ENCODE peak calls at places on chromosome 1, in eight cellular contexts. O is hippocampal formation; N is HS-27A; V is HuH-7.5; S is type B pancreatic cell; R is amygdala; K is stimulated activated CD8-positive, alpha-beta memory T cell treated with anti-CD3 and anti-CD28 coated beads, Interleukin-4, amount 100 ng/mL, for 24 hours; U is NCI-H460. Z is an unnamed sample.

GRCh38 chr1:6269997-6270401 is 9.1 kb upstream of the GPR153 start:
- DNase-seq in N (no peak), R (no peak), S (no peak), O (no peak), K (no peak), U (no peak), V (no peak), Z (no peak)

GRCh38 chr1:182003025-182003725 is 58.3 kb downstream of the ZNF648 start:
- DNase-seq in O (no peak), V (no peak), S (no peak), K (no peak), R (no peak), N (no peak), U (no peak), Z (no peak)

GRCh38 chr1:39205102-39205780 is 746 bp downstream of the MACF1 start:
- DNase-seq in S (no peak), K (peak), N (no peak), U (no peak), R (no peak), V (no peak), O (peak), Z (no peak)

GRCh38 chr1:27430903-27431653 is 38.7 kb downstream of the GPR3 start:
- DNase-seq in R (peak), K (no peak), S (no peak), N (no peak), U (no peak), O (no peak), V (no peak), Z (no peak)

GRCh38 chr1:23613191-23614126 is 54.2 kb upstream of the ID3 start:
- DNase-seq in K (no peak), R (no peak), O (no peak), N (no peak), S (no peak), V (no peak), U (no peak), Z (no peak)

GRCh38 chr1:244735404-244735803 is 82.5 kb downstream of the DESI2 start:
- DNase-seq in V (no peak), K (no peak), S (no peak), U (no peak), O (no peak), N (no peak), R (no peak), Z (no peak)

GRCh38 chr1:213123532-213123931 is 72.5 kb downstream of the RPS6KC1 start:
- DNase-seq in O (no peak), K (no peak), U (no peak), R (no peak), V (no peak), S (no peak), N (peak), Z (no peak)

GRCh38 chr1:222813866-222814535 is 838 bp upstream of the DISP1 start:
- DNase-seq in S (no peak), O (no peak), U (no peak), K (no peak), N (no peak), V (no peak), R (no peak), Z (no peak)

GRCh38 chr1:38677311-38677710 is 182.3 kb downstream of the RRAGC start:
- DNase-seq in R (no peak), O (no peak), V (no peak), U (no peak), N (no peak), S (peak), K (no peak), Z (no peak)